ENCODE peak calls at places on chromosome 13, in six cellular contexts. N is activated CD4-positive, CD25-positive, alpha-beta regulatory T cell; R is activated CD8-positive, alpha-beta memory T cell treated with anti-CD3 and anti-CD28 coated beads, Interleukin-2, amount 50 U/mL, for 48 hours; P is nucleus accumbens; E is cardiac fibroblast; S is EL. C is an unnamed sample.

GRCh38 chr13:111183959-111184684 is 69.0 kb downstream of the ARHGEF7 start:
- DNase-seq in N (no peak), R (no peak), P (no peak), E (no peak), S (no peak), C (peak)

GRCh38 chr13:59963383-59963782 is 200.3 kb downstream of the DIAPH3 start:
- DNase-seq in N (no peak), R (no peak), P (no peak), E (no peak), S (no peak), C (no peak)

GRCh38 chr13:40137400-40137799 is 481.9 kb downstream of the COG6 start:
- DNase-seq in N (no peak), R (no peak), P (no peak), E (no peak), S (no peak), C (no peak)

GRCh38 chr13:110759710-110760109 is 46.2 kb downstream of the ING1 start:
- DNase-seq in N (no peak), R (no peak), P (no peak), E (peak), S (peak), C (no peak)

GRCh38 chr13:107367258-107367657 is 799.3 kb upstream of the ARGLU1 start:
- DNase-seq in N (no peak), R (no peak), P (no peak), E (no peak), S (no peak), C (no peak)

GRCh38 chr13:93309886-93310520 is 83.4 kb downstream of the GPC6 start:
- DNase-seq in N (no peak), R (no peak), P (no peak), E (peak), S (peak), C (no peak)

GRCh38 chr13:44622701-44623100 is 46.6 kb upstream of the TSC22D1 start:
- DNase-seq in N (no peak), R (no peak), P (no peak), E (peak), S (no peak), C (no peak)

GRCh38 chr13:32316476-32316875 is 1.2 kb downstream of the BRCA2 start:
- DNase-seq in N (no peak), R (no peak), P (no peak), E (no peak), S (peak), C (no peak)

GRCh38 chr13:27792393-27793218 is at the start of gene GSX1:
- DNase-seq in N (no peak), R (peak), P (peak), E (peak), S (peak), C (peak)

GRCh38 chr13:106143392-106143791 is 392.1 kb downstream of the EFNB2 start:
- DNase-seq in N (no peak), R (no peak), P (no peak), E (no peak), S (peak), C (no peak)

GRCh38 chr13:79988573-79988972 is 352.4 kb downstream of the SPRY2 start:
- DNase-seq in N (no peak), R (no peak), P (no peak), E (peak), S (peak), C (no peak)

GRCh38 chr13:87093399-87093798 is 577.8 kb upstream of the SLITRK5 start:
- DNase-seq in N (no peak), R (no peak), P (no peak), E (no peak), S (no peak), C (no peak)

GRCh38 chr13:48154671-48155070 is 59.8 kb upstream of the MED4 start:
- DNase-seq in N (no peak), R (no peak), P (no peak), E (no peak), S (no peak), C (no peak)

GRCh38 chr13:77429320-77430142 is 102.6 kb upstream of the MYCBP2 start:
- DNase-seq in N (no peak), R (peak), P (no peak), E (no peak), S (no peak), C (no peak)

GRCh38 chr13:45595968-45596367 is 19.6 kb downstream of the ERICH6B start:
- DNase-seq in N (no peak), R (no peak), P (no peak), E (no peak), S (no peak), C (no peak)

GRCh38 chr13:73810647-73811046 is 323.6 kb downstream of the KLF12 start:
- DNase-seq in N (no peak), R (no peak), P (no peak), E (no peak), S (peak), C (no peak)

GRCh38 chr13:39938591-39938990 is 283.1 kb downstream of the COG6 start:
- DNase-seq in N (no peak), R (no peak), P (no peak), E (no peak), S (no peak), C (no peak)

GRCh38 chr13:36888645-36889044 is 31.4 kb downstream of the SMAD9 start:
- DNase-seq in N (no peak), R (no peak), P (no peak), E (no peak), S (no peak), C (no peak)

GRCh38 chr13:21579754-21580316 is 24.1 kb downstream of the MICU2 start:
- DNase-seq in N (no peak), R (no peak), P (no peak), E (no peak), S (no peak), C (no peak)

GRCh38 chr13:98565726-98566577 is 11.0 kb downstream of the STK24 start:
- DNase-seq in N (no peak), R (peak), P (no peak), E (peak), S (no peak), C (no peak)

GRCh38 chr13:102280366-102280765 is 121.5 kb downstream of the FGF14 start:
- DNase-seq in N (no peak), R (no peak), P (no peak), E (no peak), S (no peak), C (no peak)

GRCh38 chr13:113856716-113857065 is 7.2 kb downstream of the GAS6 start:
- DNase-seq in N (no peak), R (no peak), P (no peak), E (peak), S (peak), C (no peak)

GRCh38 chr13:33328691-33329090 is 43.1 kb upstream of the STARD13 start:
- DNase-seq in N (no peak), R (no peak), P (no peak), E (peak), S (peak), C (no peak)

GRCh38 chr13:21048901-21049655 is 12.3 kb downstream of the LATS2 start:
- DNase-seq in N (no peak), R (no peak), P (no peak), E (no peak), S (no peak), C (no peak)

GRCh38 chr13:20401958-20402856 is 123.5 kb downstream of the CRYL1 start:
- DNase-seq in N (no peak), R (no peak), P (no peak), E (peak), S (peak), C (no peak)

GRCh38 chr13:51584731-51585191 is 499 bp downstream of the WDFY2 start:
- DNase-seq in N (peak), R (peak), P (peak), E (peak), S (peak), C (no peak)

GRCh38 chr13:50635504-50635903 is 208.0 kb downstream of the DLEU7 start:
- DNase-seq in N (no peak), R (no peak), P (peak), E (peak), S (no peak), C (no peak)

GRCh38 chr13:26985285-26985878 is 186.2 kb downstream of the USP12 start:
- DNase-seq in N (peak), R (peak), P (peak), E (peak), S (peak), C (peak)

GRCh38 chr13:98050041-98050466 is 92.8 kb upstream of the FARP1 start:
- DNase-seq in N (no peak), R (no peak), P (no peak), E (no peak), S (peak), C (no peak)

GRCh38 chr13:49450105-49450819 is 6.2 kb downstream of the SETDB2 start:
- DNase-seq in N (no peak), R (no peak), P (no peak), E (no peak), S (no peak), C (no peak)

GRCh38 chr13:105783261-105783660 is 752.2 kb downstream of the EFNB2 start:
- DNase-seq in N (no peak), R (no peak), P (no peak), E (no peak), S (no peak), C (no peak)

GRCh38 chr13:23817136-23817535 is 72.1 kb downstream of the MIPEP start:
- DNase-seq in N (no peak), R (no peak), P (no peak), E (no peak), S (no peak), C (no peak)

GRCh38 chr13:75825161-75825560 is 189.0 kb downstream of the LMO7 start:
- DNase-seq in N (no peak), R (no peak), P (no peak), E (no peak), S (no peak), C (no peak)

GRCh38 chr13:101493541-101493940 is 41.1 kb downstream of the ITGBL1 start:
- DNase-seq in N (no peak), R (no peak), P (no peak), E (no peak), S (no peak), C (no peak)

GRCh38 chr13:90403330-90404082 is 944.0 kb upstream of the MIR17HG start:
- DNase-seq in N (no peak), R (no peak), P (no peak), E (no peak), S (no peak), C (no peak)

GRCh38 chr13:74021507-74021906 is 112.7 kb downstream of the KLF12 start:
- DNase-seq in N (no peak), R (no peak), P (no peak), E (no peak), S (no peak), C (no peak)

GRCh38 chr13:50140153-50140552 is 124.9 kb downstream of the KCNRG start:
- DNase-seq in N (no peak), R (no peak), P (no peak), E (no peak), S (no peak), C (no peak)

GRCh38 chr13:110233181-110233641 is 73.7 kb downstream of the COL4A1 start:
- DNase-seq in N (no peak), R (no peak), P (no peak), E (peak), S (peak), C (no peak)

C was measured in amygdala.